ENCODE peak calls at places on chromosomes 4 and X, in five cellular contexts. One of them, this sample, is unnamed.

GRCh38 chr4:7634611-7635010 is 199.9 kb upstream of the PSAPL1 start:
- DNase-seq in fibroblast of pulmonary artery: no peak
- DNase-seq in GM23248: no peak
- DNase-seq in stimulated activated CD8-positive, alpha-beta memory T cell treated with anti-CD3 and anti-CD28 coated beads, Interleukin-15, amount 100 ng/mL, for 24 hours: no peak
- DNase-seq in progenitor cell of endocrine pancreas: no peak
- DNase-seq in this sample: no peak

GRCh38 chr4:71209161-71209560 is 129.7 kb upstream of the SLC4A4 start:
- DNase-seq in fibroblast of pulmonary artery: peak; percentile 52
- DNase-seq in GM23248: peak; percentile 89
- DNase-seq in stimulated activated CD8-positive, alpha-beta memory T cell treated with anti-CD3 and anti-CD28 coated beads, Interleukin-15, amount 100 ng/mL, for 24 hours: no peak
- DNase-seq in progenitor cell of endocrine pancreas: no peak
- DNase-seq in this sample: peak; percentile 82

GRCh38 chr4:155248002-155248896 is 39.8 kb downstream of the NPY2R start:
- DNase-seq in fibroblast of pulmonary artery: no peak
- DNase-seq in GM23248: no peak
- DNase-seq in stimulated activated CD8-positive, alpha-beta memory T cell treated with anti-CD3 and anti-CD28 coated beads, Interleukin-15, amount 100 ng/mL, for 24 hours: no peak
- DNase-seq in progenitor cell of endocrine pancreas: no peak
- DNase-seq in this sample: no peak

GRCh38 chrX:28847423-28847822 is 260.2 kb downstream of the IL1RAPL1 start:
- DNase-seq in fibroblast of pulmonary artery: peak; percentile 55
- DNase-seq in GM23248: no peak
- DNase-seq in stimulated activated CD8-positive, alpha-beta memory T cell treated with anti-CD3 and anti-CD28 coated beads, Interleukin-15, amount 100 ng/mL, for 24 hours: no peak
- DNase-seq in progenitor cell of endocrine pancreas: no peak
- DNase-seq in this sample: peak; percentile 80

GRCh38 chrX:115679460-115679859 is 118.5 kb downstream of the PLS3 start:
- DNase-seq in fibroblast of pulmonary artery: peak; percentile 53
- DNase-seq in GM23248: peak; percentile 44
- DNase-seq in stimulated activated CD8-positive, alpha-beta memory T cell treated with anti-CD3 and anti-CD28 coated beads, Interleukin-15, amount 100 ng/mL, for 24 hours: no peak
- DNase-seq in progenitor cell of endocrine pancreas: no peak
- DNase-seq in this sample: peak; percentile 39

GRCh38 chrX:40418413-40419195 is 162.2 kb upstream of the ATP6AP2 start:
- DNase-seq in fibroblast of pulmonary artery: no peak
- DNase-seq in GM23248: no peak
- DNase-seq in stimulated activated CD8-positive, alpha-beta memory T cell treated with anti-CD3 and anti-CD28 coated beads, Interleukin-15, amount 100 ng/mL, for 24 hours: no peak
- DNase-seq in progenitor cell of endocrine pancreas: no peak
- DNase-seq in this sample: no peak

GRCh38 chr4:183388021-183388420 is 56.4 kb upstream of the CDKN2AIP start:
- DNase-seq in fibroblast of pulmonary artery: no peak
- DNase-seq in GM23248: no peak
- DNase-seq in stimulated activated CD8-positive, alpha-beta memory T cell treated with anti-CD3 and anti-CD28 coated beads, Interleukin-15, amount 100 ng/mL, for 24 hours: no peak
- DNase-seq in progenitor cell of endocrine pancreas: no peak
- DNase-seq in this sample: no peak

GRCh38 chrX:120380699-120381098 is 18.8 kb downstream of the ATP1B4 start:
- DNase-seq in fibroblast of pulmonary artery: peak; percentile 6
- DNase-seq in GM23248: peak; percentile 15
- DNase-seq in stimulated activated CD8-positive, alpha-beta memory T cell treated with anti-CD3 and anti-CD28 coated beads, Interleukin-15, amount 100 ng/mL, for 24 hours: no peak
- DNase-seq in progenitor cell of endocrine pancreas: no peak
- DNase-seq in this sample: no peak

GRCh38 chrX:133265331-133265730 is 47.2 kb upstream of the TFDP3 start:
- DNase-seq in fibroblast of pulmonary artery: no peak
- DNase-seq in GM23248: no peak
- DNase-seq in stimulated activated CD8-positive, alpha-beta memory T cell treated with anti-CD3 and anti-CD28 coated beads, Interleukin-15, amount 100 ng/mL, for 24 hours: no peak
- DNase-seq in progenitor cell of endocrine pancreas: peak; percentile 53
- DNase-seq in this sample: no peak

GRCh38 chr4:110196206-110196870 is 2.1 kb downstream of the ELOVL6 start:
- DNase-seq in fibroblast of pulmonary artery: no peak
- DNase-seq in GM23248: peak; percentile 65
- DNase-seq in stimulated activated CD8-positive, alpha-beta memory T cell treated with anti-CD3 and anti-CD28 coated beads, Interleukin-15, amount 100 ng/mL, for 24 hours: peak; percentile 35
- DNase-seq in progenitor cell of endocrine pancreas: peak; percentile 56
- DNase-seq in this sample: peak; percentile 32

GRCh38 chr4:42149004-42149403 is 3.5 kb downstream of the BEND4 start:
- DNase-seq in fibroblast of pulmonary artery: no peak
- DNase-seq in GM23248: no peak
- DNase-seq in stimulated activated CD8-positive, alpha-beta memory T cell treated with anti-CD3 and anti-CD28 coated beads, Interleukin-15, amount 100 ng/mL, for 24 hours: no peak
- DNase-seq in progenitor cell of endocrine pancreas: no peak
- DNase-seq in this sample: no peak

GRCh38 chrX:149647505-149647904 is 15.9 kb upstream of the TMEM185A start:
- DNase-seq in fibroblast of pulmonary artery: no peak
- DNase-seq in GM23248: no peak
- DNase-seq in stimulated activated CD8-positive, alpha-beta memory T cell treated with anti-CD3 and anti-CD28 coated beads, Interleukin-15, amount 100 ng/mL, for 24 hours: no peak
- DNase-seq in progenitor cell of endocrine pancreas: no peak
- DNase-seq in this sample: no peak

GRCh38 chr4:182179105-182179504 is 64.1 kb upstream of the TENM3 start:
- DNase-seq in fibroblast of pulmonary artery: peak; percentile 33
- DNase-seq in GM23248: peak; percentile 9
- DNase-seq in stimulated activated CD8-positive, alpha-beta memory T cell treated with anti-CD3 and anti-CD28 coated beads, Interleukin-15, amount 100 ng/mL, for 24 hours: no peak
- DNase-seq in progenitor cell of endocrine pancreas: no peak
- DNase-seq in this sample: peak; percentile 78

GRCh38 chr4:3868146-3868840 is 102.1 kb downstream of the ADRA2C start:
- DNase-seq in fibroblast of pulmonary artery: no peak
- DNase-seq in GM23248: peak; percentile 41
- DNase-seq in stimulated activated CD8-positive, alpha-beta memory T cell treated with anti-CD3 and anti-CD28 coated beads, Interleukin-15, amount 100 ng/mL, for 24 hours: no peak
- DNase-seq in progenitor cell of endocrine pancreas: no peak
- DNase-seq in this sample: peak; percentile 20

GRCh38 chr4:181971411-181971810 is 271.8 kb upstream of the TENM3 start:
- DNase-seq in fibroblast of pulmonary artery: no peak
- DNase-seq in GM23248: peak; percentile 14
- DNase-seq in stimulated activated CD8-positive, alpha-beta memory T cell treated with anti-CD3 and anti-CD28 coated beads, Interleukin-15, amount 100 ng/mL, for 24 hours: no peak
- DNase-seq in progenitor cell of endocrine pancreas: no peak
- DNase-seq in this sample: no peak

GRCh38 chrX:7514871-7515599 is 327.9 kb upstream of the VCX start:
- DNase-seq in fibroblast of pulmonary artery: no peak
- DNase-seq in GM23248: peak; percentile 51
- DNase-seq in stimulated activated CD8-positive, alpha-beta memory T cell treated with anti-CD3 and anti-CD28 coated beads, Interleukin-15, amount 100 ng/mL, for 24 hours: no peak
- DNase-seq in progenitor cell of endocrine pancreas: no peak
- DNase-seq in this sample: no peak

GRCh38 chrX:74343970-74344622 is 40.1 kb downstream of the ZCCHC13 start:
- DNase-seq in fibroblast of pulmonary artery: peak; percentile 95
- DNase-seq in GM23248: peak; percentile 92
- DNase-seq in stimulated activated CD8-positive, alpha-beta memory T cell treated with anti-CD3 and anti-CD28 coated beads, Interleukin-15, amount 100 ng/mL, for 24 hours: no peak
- DNase-seq in progenitor cell of endocrine pancreas: peak; percentile 20
- DNase-seq in this sample: peak; percentile 97